ENCODE peak calls at places on chromosomes 1 and 21, in ten cellular contexts. Y is A172, I is upper lobe of right lung, T is NCI-H748 treated with DMSO at 0.1 percent for 48 hours, C is erythroblast, K is esophagus squamous epithelium, X is GM20000, Q is mesendoderm, M is HCEC 1CT, F is amniotic epithelial cell. R is an unnamed sample.

GRCh38 chr1:18111605-18112297 is 4.2 kb downstream of the IGSF21 start:
- DNase-seq in K (no peak), Y (no peak), I (no peak), Q (no peak), F (no peak), C (no peak), X (no peak), T (no peak), M (no peak), R (no peak)

GRCh38 chr21:44793269-44794030 is 8.2 kb downstream of the UBE2G2 start:
- DNase-seq in M (peak), I (no peak), Y (peak), C (peak), X (peak), K (no peak), Q (peak), T (peak), F (peak), R (peak)

GRCh38 chr1:53288247-53289049 is 39.4 kb downstream of the LRP8 start:
- DNase-seq in M (no peak), I (no peak), K (no peak), Y (no peak), X (no peak), Q (no peak), F (no peak), C (no peak), T (no peak), R (no peak)

GRCh38 chr1:246961939-246962373 is 30.2 kb upstream of the AHCTF1 start:
- DNase-seq in T (no peak), M (peak), Y (no peak), Q (no peak), X (peak), F (peak), C (no peak), I (peak), K (no peak), R (no peak)

GRCh38 chr1:157104598-157105293 is 5.1 kb upstream of the ETV3L start:
- DNase-seq in K (no peak), Y (peak), Q (no peak), X (no peak), M (peak), F (peak), I (peak), T (no peak), C (no peak), R (peak)

GRCh38 chr1:218699411-218699810 is 354.3 kb downstream of the TGFB2 start:
- DNase-seq in Q (no peak), Y (no peak), X (no peak), C (no peak), T (no peak), M (no peak), F (no peak), I (no peak), K (no peak), R (no peak)

GRCh38 chr1:168709896-168710305 is 19.1 kb downstream of the DPT start:
- DNase-seq in M (peak), F (peak), T (peak), Q (no peak), K (no peak), Y (peak), X (no peak), C (no peak), I (no peak), R (peak)

GRCh38 chr1:50419192-50419906 is 3.9 kb downstream of the DMRTA2 start:
- DNase-seq in Q (peak), C (no peak), K (no peak), X (peak), Y (no peak), M (no peak), I (no peak), F (no peak), T (no peak), R (no peak)

GRCh38 chr21:42124081-42124480 is 53.0 kb downstream of the UMODL1 start:
- DNase-seq in Q (no peak), X (no peak), Y (no peak), C (no peak), M (no peak), I (no peak), T (no peak), K (no peak), F (no peak), R (no peak)

GRCh38 chr1:160260436-160261382 is 1.6 kb downstream of the DCAF8 start:
- DNase-seq in Q (peak), F (peak), I (no peak), M (peak), K (no peak), T (no peak), C (peak), Y (peak), X (no peak), R (peak)

GRCh38 chr1:191099696-191100095 is 622.0 kb upstream of the BRINP3 start:
- DNase-seq in T (no peak), C (no peak), F (no peak), Y (no peak), X (no peak), I (no peak), K (no peak), M (no peak), Q (peak), R (no peak)

GRCh38 chr21:29164330-29164942 is 34.0 kb downstream of the MAP3K7CL start:
- DNase-seq in Q (peak), T (peak), I (no peak), X (peak), Y (peak), C (peak), F (peak), M (peak), K (no peak), R (peak)

R was measured in EL.